ENCODE peak calls at places on chromosomes 12 and 14, in eight cellular contexts. M is nephron progenitor cell, O is body of pancreas, A is B cell, F is fibroblast of the aortic adventitia, L is fibroblast of lung, N is K562, J is mesothelial cell of epicardium. T is an unnamed sample.

GRCh38 chr12:38880288-38880687 is 25.1 kb downstream of the CPNE8 start:
- DNase-seq in M (no peak), O (no peak), A (no peak), F (no peak), L (no peak), N (no peak), J (no peak), T (no peak)

GRCh38 chr12:120110550-120111501 is 5.7 kb downstream of the RAB35 start:
- DNase-seq in M (no peak), O (no peak), A (peak; percentile 73), F (no peak), L (no peak), N (no peak), J (no peak), T (no peak)

GRCh38 chr12:48979602-48980388 is 1.7 kb downstream of the WNT1 start:
- DNase-seq in M (no peak), O (no peak), A (peak; percentile 67), F (no peak), L (no peak), N (no peak), J (no peak), T (no peak)

GRCh38 chr14:104546591-104547309 is 32.8 kb upstream of the C14orf180 start:
- DNase-seq in M (no peak), O (no peak), A (no peak), F (no peak), L (no peak), N (no peak), J (no peak), T (no peak)

GRCh38 chr14:67311868-67312267 is 47.7 kb downstream of the ATP6V1D start:
- DNase-seq in M (no peak), O (no peak), A (no peak), F (no peak), L (no peak), N (no peak), J (no peak), T (no peak)

GRCh38 chr12:94208433-94208921 is 60.1 kb downstream of the PLXNC1 start:
- DNase-seq in M (no peak), O (no peak), A (no peak), F (no peak), L (no peak), N (no peak), J (no peak), T (no peak)

GRCh38 chr12:38956337-38956736 is 50.9 kb upstream of the CPNE8 start:
- DNase-seq in M (no peak), O (no peak), A (no peak), F (peak; percentile 80), L (no peak), N (no peak), J (no peak), T (no peak)

GRCh38 chr12:124531281-124531745 is 36.1 kb downstream of the NCOR2 start:
- DNase-seq in M (peak; percentile 77), O (no peak), A (no peak), F (no peak), L (no peak), N (no peak), J (no peak), T (peak; percentile 84)

GRCh38 chr12:42957136-42957535 is 367.6 kb upstream of the PRICKLE1 start:
- DNase-seq in M (no peak), O (peak; percentile 19), A (no peak), F (peak; percentile 21), L (no peak), N (no peak), J (no peak), T (no peak)

GRCh38 chr12:76094754-76095153 is 10.3 kb upstream of the NAP1L1 start:
- DNase-seq in M (no peak), O (no peak), A (no peak), F (no peak), L (no peak), N (no peak), J (no peak), T (no peak)
- TF ChIP-seq CTCF in M (no peak), O (no peak), A (no peak), F (peak; percentile 18), L (no peak), N (no peak), J (no peak), T (peak; percentile 24)

GRCh38 chr14:75980856-75981255 is 939 bp downstream of the TGFB3 start:
- DNase-seq in M (no peak), O (peak; percentile 52), A (no peak), F (peak; percentile 41), L (peak; percentile 36), N (no peak), J (no peak), T (no peak)

GRCh38 chr14:75981426-75981825 is 369 bp downstream of the TGFB3 start:
- DNase-seq in M (peak; percentile 34), O (peak; percentile 33), A (peak; percentile 59), F (no peak), L (no peak), N (peak; percentile 11), J (no peak), T (no peak)

GRCh38 chr14:75984674-75985073 is 889 bp upstream of the IFT43 start:
- DNase-seq in M (no peak), O (no peak), A (no peak), F (no peak), L (no peak), N (no peak), J (no peak), T (no peak)

GRCh38 chr14:75981826-75982723 is at the start of gene TGFB3:
- DNase-seq in M (peak; percentile 88), O (peak; percentile 87), A (peak; percentile 86), F (peak; percentile 94), L (peak; percentile 97), N (peak; percentile 67), J (peak; percentile 76), T (peak; percentile 89)

GRCh38 chr14:75982724-75983358 is 1.0 kb upstream of the TGFB3 start:
- DNase-seq in M (no peak), O (peak; percentile 83), A (no peak), F (peak; percentile 73), L (peak; percentile 80), N (no peak), J (no peak), T (no peak)
- TF ChIP-seq CTCF in M (peak; percentile 30), O (peak; percentile 2), A (peak; percentile 48), F (no peak), L (no peak), N (no peak), J (no peak), T (peak; percentile 17)

GRCh38 chr12:77047341-77048202 is 17.8 kb downstream of the E2F7 start:
- DNase-seq in M (no peak), O (no peak), A (no peak), F (peak; percentile 50), L (no peak), N (no peak), J (no peak), T (peak; percentile 16)
- TF ChIP-seq CTCF in M (no peak), O (no peak), A (no peak), F (no peak), L (no peak), N (no peak), J (no peak), T (no peak)

GRCh38 chr12:121626087-121626852 is at the start of gene ORAI1:
- DNase-seq in M (peak; percentile 98), O (peak; percentile 98), A (peak; percentile 98), F (peak; percentile 87), L (peak; percentile 92), N (peak; percentile 98), J (peak; percentile 98), T (peak; percentile 98)
- TF ChIP-seq CTCF in M (no peak), O (no peak), A (no peak), F (peak; percentile 10), L (no peak), N (no peak), J (no peak), T (no peak)

DNA sequence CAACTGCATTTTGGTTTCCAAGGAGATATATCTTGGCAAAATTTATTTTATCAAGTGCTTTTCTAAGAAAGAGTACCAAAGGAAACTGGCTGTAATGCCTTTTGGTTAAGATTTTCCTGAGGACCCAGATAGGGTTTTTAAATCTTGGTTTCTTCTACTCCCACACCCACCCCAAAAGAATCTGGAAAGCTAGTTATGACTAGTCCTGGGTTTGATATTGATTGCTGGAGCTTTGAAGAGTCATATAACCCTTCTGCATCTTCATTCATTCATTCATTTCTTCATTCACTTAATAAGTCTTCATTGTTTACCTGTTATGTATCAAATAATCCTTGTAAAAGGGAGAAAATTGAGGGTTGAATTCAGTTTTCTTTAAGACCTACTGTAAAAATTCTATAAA is 425.2 kb downstream of the PCNX1 start:
- DNase-seq in M (no peak), O (no peak), A (no peak), F (no peak), L (no peak), N (no peak), J (no peak), T (no peak)
- TF ChIP-seq CTCF in M (no peak), O (no peak), A (no peak), F (no peak), L (no peak), N (no peak), J (no peak), T (no peak)

GRCh38 chr12:79512068-79512467 is 178.7 kb downstream of the PAWR start:
- DNase-seq in M (no peak), O (no peak), A (no peak), F (no peak), L (no peak), N (no peak), J (no peak), T (peak; percentile 26)
- TF ChIP-seq CTCF in M (no peak), O (no peak), A (no peak), F (no peak), L (no peak), N (peak; percentile 10), J (no peak), T (no peak)

DNA sequence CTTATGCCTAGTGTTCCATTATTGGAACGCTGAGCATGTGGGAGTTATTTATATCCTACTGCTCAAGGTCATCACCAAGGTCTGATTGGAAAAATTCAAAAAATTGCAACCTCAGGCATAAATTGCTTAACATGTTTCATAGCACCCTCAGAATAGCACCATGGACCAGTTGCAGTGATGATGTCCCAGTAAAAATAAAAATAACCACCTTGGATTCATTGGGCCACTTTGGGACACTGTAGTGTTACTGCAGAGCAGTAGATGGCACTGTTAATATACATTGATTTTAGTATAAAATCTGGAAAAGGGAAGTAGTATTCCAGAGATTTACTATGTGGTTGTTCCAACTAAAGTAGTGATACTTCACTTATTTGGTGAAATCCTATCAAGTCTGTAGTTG is 31.0 kb upstream of the PTCSC3 start:
- DNase-seq in M (no peak), O (no peak), A (no peak), F (peak; percentile 13), L (peak; percentile 2), N (no peak), J (no peak), T (no peak)
- TF ChIP-seq CTCF in M (no peak), O (no peak), A (no peak), F (peak; percentile 34), L (peak; percentile 36), N (peak; percentile 22), J (no peak), T (no peak)

T was measured in glutamatergic neuron.